ENCODE peak calls at places on chromosomes 16 and 17, in four cellular contexts. One of them, this sample, is unnamed.
A peak's percentile ranks its signal among the peaks of the same experiment; 100 is the strongest.

GRCh38 chr17:46147167-46147749 is 46.0 kb downstream of the KANSL1 start:
- DNase-seq in GM12878: no peak
- DNase-seq in K562: no peak
- DNase-seq in HepG2: no peak
- DNase-seq in this sample: no peak

GRCh38 chr17:34167359-34167758 is 87.7 kb upstream of the CCL2 start:
- DNase-seq in GM12878: no peak
- DNase-seq in K562: no peak
- DNase-seq in HepG2: no peak
- DNase-seq in this sample: no peak

GRCh38 chr16:53129281-53130192 is 74.7 kb downstream of the CHD9 start:
- DNase-seq in GM12878: no peak
- DNase-seq in K562: peak; percentile 37
- DNase-seq in HepG2: peak; percentile 62
- DNase-seq in this sample: peak; percentile 42

GRCh38 chr17:73205326-73205980 is 12.6 kb downstream of the COG1 start:
- DNase-seq in GM12878: no peak
- DNase-seq in K562: no peak
- DNase-seq in HepG2: peak; percentile 91
- DNase-seq in this sample: no peak

GRCh38 chr17:32558997-32559650 is 72.3 kb downstream of the CDK5R1 start:
- DNase-seq in GM12878: peak; percentile 92
- DNase-seq in K562: peak; percentile 29
- DNase-seq in HepG2: no peak
- DNase-seq in this sample: no peak

GRCh38 chr17:74442670-74443515 is 11.0 kb downstream of the GPRC5C start:
- DNase-seq in GM12878: no peak
- DNase-seq in K562: peak; percentile 41
- DNase-seq in HepG2: peak; percentile 95
- DNase-seq in this sample: peak; percentile 66

GRCh38 chr17:46928472-46929261 is 5.7 kb downstream of the GOSR2 start:
- DNase-seq in GM12878: no peak
- DNase-seq in K562: no peak
- DNase-seq in HepG2: no peak
- DNase-seq in this sample: no peak

GRCh38 chr17:45428954-45429337 is 3.7 kb downstream of the ARHGAP27 start:
- DNase-seq in GM12878: no peak
- DNase-seq in K562: no peak
- DNase-seq in HepG2: no peak
- DNase-seq in this sample: no peak

GRCh38 chr17:15511142-15511541 is 43.7 kb upstream of the CDRT4 start:
- DNase-seq in GM12878: no peak
- DNase-seq in K562: no peak
- DNase-seq in HepG2: no peak
- DNase-seq in this sample: no peak

GRCh38 chr17:64378890-64379354 is 11.7 kb downstream of the PECAM1 start:
- DNase-seq in GM12878: peak; percentile 72
- DNase-seq in K562: no peak
- DNase-seq in HepG2: peak; percentile 35
- DNase-seq in this sample: no peak

GRCh38 chr17:1413281-1413791 is 13.3 kb upstream of the YWHAE start:
- DNase-seq in GM12878: no peak
- DNase-seq in K562: peak; percentile 73
- DNase-seq in HepG2: peak; percentile 77
- DNase-seq in this sample: no peak

GRCh38 chr16:79051313-79051712 is 549.2 kb downstream of the MAF start:
- DNase-seq in GM12878: no peak
- DNase-seq in K562: no peak
- DNase-seq in HepG2: no peak
- DNase-seq in this sample: no peak

GRCh38 chr16:68447721-68448359 is 468 bp downstream of the SMPD3 start:
- DNase-seq in GM12878: no peak
- DNase-seq in K562: no peak
- DNase-seq in HepG2: no peak
- DNase-seq in this sample: no peak

GRCh38 chr17:4229627-4230026 is 34.2 kb downstream of the ANKFY1 start:
- DNase-seq in GM12878: no peak
- DNase-seq in K562: no peak
- DNase-seq in HepG2: no peak
- DNase-seq in this sample: no peak

GRCh38 chr17:75814021-75814395 is 29.4 kb downstream of the UNK start:
- DNase-seq in GM12878: no peak
- DNase-seq in K562: no peak
- DNase-seq in HepG2: no peak
- DNase-seq in this sample: no peak

GRCh38 chr17:34798581-34798980 is 162.7 kb downstream of the CCT6B start:
- DNase-seq in GM12878: no peak
- DNase-seq in K562: no peak
- DNase-seq in HepG2: no peak
- DNase-seq in this sample: peak; percentile 20

GRCh38 chr16:6363891-6364607 is 968.6 kb upstream of the RBFOX1 start:
- DNase-seq in GM12878: no peak
- DNase-seq in K562: no peak
- DNase-seq in HepG2: no peak
- DNase-seq in this sample: no peak

GRCh38 chr17:17792551-17793377 is 44.0 kb downstream of the SREBF1 start:
- DNase-seq in GM12878: no peak
- DNase-seq in K562: peak; percentile 46
- DNase-seq in HepG2: no peak
- DNase-seq in this sample: peak; percentile 36

GRCh38 chr17:36978810-36979584 is 30.2 kb downstream of the AATF start:
- DNase-seq in GM12878: no peak
- DNase-seq in K562: no peak
- DNase-seq in HepG2: no peak
- DNase-seq in this sample: no peak

GRCh38 chr16:80794071-80794470 is 10.3 kb downstream of the CDYL2 start:
- DNase-seq in GM12878: no peak
- DNase-seq in K562: no peak
- DNase-seq in HepG2: no peak
- DNase-seq in this sample: no peak

GRCh38 chr16:66416136-66416535 is 11.0 kb upstream of the BEAN1 start:
- DNase-seq in GM12878: no peak
- DNase-seq in K562: no peak
- DNase-seq in HepG2: no peak
- DNase-seq in this sample: no peak

GRCh38 chr16:66418165-66418962 is 8.7 kb upstream of the BEAN1 start:
- DNase-seq in GM12878: no peak
- DNase-seq in K562: no peak
- DNase-seq in HepG2: no peak
- DNase-seq in this sample: no peak

GRCh38 chr16:66416981-66417700 is 10.0 kb upstream of the BEAN1 start:
- DNase-seq in GM12878: no peak
- DNase-seq in K562: no peak
- DNase-seq in HepG2: no peak
- DNase-seq in this sample: no peak

GRCh38 chr16:66412182-66412581 is 14.9 kb upstream of the BEAN1 start:
- DNase-seq in GM12878: no peak
- DNase-seq in K562: no peak
- DNase-seq in HepG2: no peak
- DNase-seq in this sample: no peak

GRCh38 chr16:66414891-66415290 is 12.2 kb upstream of the BEAN1 start:
- DNase-seq in GM12878: no peak
- DNase-seq in K562: no peak
- DNase-seq in HepG2: no peak
- DNase-seq in this sample: no peak
- TF ChIP-seq CBFB in GM12878: no peak
- TF ChIP-seq CBFB in K562: no peak
- TF ChIP-seq CBFB in HepG2: no peak
- TF ChIP-seq CBFB in this sample: no peak

GRCh38 chr17:57914274-57915147 is 40.7 kb downstream of the CUEDC1 start:
- DNase-seq in GM12878: no peak
- DNase-seq in K562: no peak
- DNase-seq in HepG2: no peak
- DNase-seq in this sample: no peak

GRCh38 chr17:57913576-57914273 is 41.5 kb downstream of the CUEDC1 start:
- DNase-seq in GM12878: no peak
- DNase-seq in K562: no peak
- DNase-seq in HepG2: no peak
- DNase-seq in this sample: no peak

GRCh38 chr17:57910462-57910861 is 44.8 kb downstream of the CUEDC1 start:
- DNase-seq in GM12878: no peak
- DNase-seq in K562: no peak
- DNase-seq in HepG2: no peak
- DNase-seq in this sample: no peak

GRCh38 chr17:57911021-57911420 is 44.2 kb downstream of the CUEDC1 start:
- DNase-seq in GM12878: no peak
- DNase-seq in K562: no peak
- DNase-seq in HepG2: no peak
- DNase-seq in this sample: no peak

GRCh38 chr17:57911834-57912673 is 43.2 kb downstream of the CUEDC1 start:
- DNase-seq in GM12878: no peak
- DNase-seq in K562: no peak
- DNase-seq in HepG2: peak; percentile 86
- DNase-seq in this sample: no peak
- TF ChIP-seq CBFB in GM12878: no peak
- TF ChIP-seq CBFB in K562: no peak
- TF ChIP-seq CBFB in HepG2: no peak
- TF ChIP-seq CBFB in this sample: no peak

DNA sequence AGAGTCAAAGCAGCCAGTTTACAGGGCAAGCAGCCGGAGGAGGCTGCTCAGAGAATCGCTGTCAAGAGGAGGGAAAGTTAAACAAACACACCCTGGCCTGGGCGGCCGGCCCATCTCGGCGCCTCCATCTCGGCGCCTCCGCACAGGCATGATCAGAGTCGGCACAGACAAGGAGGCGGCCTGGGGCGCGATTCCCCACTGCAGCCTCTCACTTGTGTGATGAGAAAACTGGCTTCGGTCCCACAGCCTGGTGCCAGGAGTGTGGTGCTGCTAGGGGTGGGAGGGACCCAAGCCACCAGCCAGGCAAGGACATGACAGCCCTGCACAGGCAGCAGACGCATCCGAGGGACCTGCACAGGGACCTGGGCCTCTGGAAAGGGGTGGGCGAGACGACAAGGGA is 17.7 kb downstream of the SLC38A10 start:
- DNase-seq in GM12878: no peak
- DNase-seq in K562: no peak
- DNase-seq in HepG2: no peak
- DNase-seq in this sample: no peak
- TF ChIP-seq CBFB in GM12878: no peak
- TF ChIP-seq CBFB in K562: no peak
- TF ChIP-seq CBFB in HepG2: no peak
- TF ChIP-seq CBFB in this sample: no peak

GRCh38 chr16:58499615-58500328 is at the start of gene NDRG4:
- DNase-seq in GM12878: no peak
- DNase-seq in K562: peak; percentile 74
- DNase-seq in HepG2: peak; percentile 81
- DNase-seq in this sample: peak; percentile 77
- TF ChIP-seq CBFB in GM12878: no peak
- TF ChIP-seq CBFB in K562: no peak
- TF ChIP-seq CBFB in HepG2: no peak
- TF ChIP-seq CBFB in this sample: no peak